ENCODE peak calls at places on chromosomes 11 and 22, in four cellular contexts. L is H9, B is mesendoderm, X is H1. Y is an unnamed sample.

GRCh38 chr11:26806209-26806608 is 84.3 kb upstream of the SLC5A12 start:
- DNase-seq in L (no peak), X (no peak), B (no peak), Y (peak; percentile 22)

GRCh38 chr11:65181569-65182257 is at the start of gene CAPN1:
- DNase-seq in B (peak; percentile 96), X (peak; percentile 89), L (peak; percentile 85), Y (peak; percentile 89)

GRCh38 chr11:83990160-83990733 is 704.1 kb upstream of the CCDC90B start:
- DNase-seq in L (no peak), X (no peak), B (no peak), Y (no peak)

GRCh38 chr22:50274311-50274710 is 4.1 kb upstream of the MAPK11 start:
- DNase-seq in X (no peak), L (no peak), B (no peak), Y (peak; percentile 54)

GRCh38 chr11:69330330-69330729 is 36.4 kb downstream of the MYEOV start:
- DNase-seq in L (no peak), X (no peak), B (no peak), Y (no peak)

GRCh38 chr11:11444800-11445126 is 91.7 kb upstream of the CSNK2A3 start:
- DNase-seq in L (no peak), X (no peak), B (no peak), Y (no peak)

GRCh38 chr22:20763630-20764029 is 10.3 kb upstream of the SERPIND1 start:
- DNase-seq in B (no peak), L (no peak), X (no peak), Y (no peak)

GRCh38 chr11:134656861-134657540 is 245.0 kb upstream of the B3GAT1 start:
- DNase-seq in L (no peak), X (peak; percentile 35), B (no peak), Y (no peak)

GRCh38 chr11:12139144-12139881 is 28.9 kb downstream of the MICAL2 start:
- DNase-seq in L (no peak), X (no peak), B (no peak), Y (peak; percentile 94)

GRCh38 chr11:11789735-11790369 is 51.9 kb upstream of the USP47 start:
- DNase-seq in L (no peak), B (peak; percentile 13), X (no peak), Y (peak; percentile 40)

GRCh38 chr11:1572200-1573076 is at the start of gene DUSP8:
- DNase-seq in L (peak; percentile 75), X (peak; percentile 88), B (peak; percentile 83), Y (peak; percentile 84)

GRCh38 chr22:39183991-39184585 is 31.6 kb upstream of the CBX7 start:
- DNase-seq in L (no peak), X (no peak), B (peak; percentile 56), Y (peak; percentile 63)

GRCh38 chr11:1917523-1918435 is 1.7 kb upstream of the TNNT3 start:
- DNase-seq in L (peak; percentile 61), B (peak; percentile 20), X (no peak), Y (no peak)

GRCh38 chr11:44319552-44320288 is 9.8 kb upstream of the ALX4 start:
- DNase-seq in L (peak; percentile 64), X (peak; percentile 76), B (no peak), Y (no peak)

GRCh38 chr11:96264364-96264763 is 78.6 kb downstream of the MAML2 start:
- DNase-seq in X (no peak), B (no peak), L (no peak), Y (no peak)

GRCh38 chr11:45082744-45083543 is 63.5 kb upstream of the PRDM11 start:
- DNase-seq in X (peak; percentile 69), B (peak; percentile 70), L (no peak), Y (no peak)

GRCh38 chr11:62399868-62400245 is 19.0 kb upstream of the SCGB1A1 start:
- DNase-seq in B (no peak), L (no peak), X (no peak), Y (no peak)

GRCh38 chr11:4665424-4665823 is 21.6 kb downstream of the OR51E1 start:
- DNase-seq in B (no peak), L (no peak), X (no peak), Y (peak; percentile 76)

GRCh38 chr11:99419991-99420390 is 399.2 kb downstream of the CNTN5 start:
- DNase-seq in B (no peak), L (no peak), X (no peak), Y (no peak)

GRCh38 chr11:85263328-85263727 is 363.8 kb downstream of the DLG2 start:
- DNase-seq in L (no peak), X (no peak), B (no peak), Y (no peak)

GRCh38 chr11:59283825-59284772 is 71.4 kb upstream of the MPEG1 start:
- DNase-seq in B (peak; percentile 58), X (no peak), L (peak; percentile 50), Y (peak; percentile 57)

GRCh38 chr11:119181677-119182412 is 3.4 kb upstream of the NHERF4 start:
- DNase-seq in B (no peak), X (no peak), L (no peak), Y (no peak)

GRCh38 chr11:114284021-114284420 is 12.2 kb upstream of the NNMT start:
- DNase-seq in X (peak; percentile 26), B (no peak), L (no peak), Y (no peak)

GRCh38 chr11:11297578-11297977 is 55.5 kb downstream of the CSNK2A3 start:
- DNase-seq in X (no peak), L (no peak), B (no peak), Y (peak; percentile 29)

GRCh38 chr11:124172599-124172998 is 10.5 kb upstream of the OR10D3 start:
- DNase-seq in B (no peak), X (no peak), L (no peak), Y (no peak)

GRCh38 chr22:44473166-44473565 is 24.9 kb downstream of the RTL6 start:
- DNase-seq in B (no peak), X (no peak), L (no peak), Y (no peak)

GRCh38 chr11:96967616-96968015 is 577.8 kb downstream of the JRKL start:
- DNase-seq in L (no peak), B (no peak), X (no peak), Y (no peak)

GRCh38 chr22:19223110-19223509 is 44.6 kb upstream of the SLC25A1 start:
- DNase-seq in L (no peak), X (no peak), B (no peak), Y (no peak)

GRCh38 chr11:78853521-78853920 is 278.9 kb upstream of the NARS2 start:
- DNase-seq in B (no peak), X (no peak), L (no peak), Y (no peak)

GRCh38 chr11:66414120-66414934 is 6.5 kb upstream of the NPAS4 start:
- DNase-seq in B (peak; percentile 75), X (no peak), L (peak; percentile 70), Y (no peak)

GRCh38 chr11:125990244-125990643 is 44.4 kb downstream of the VSIG10L2 start:
- DNase-seq in B (no peak), X (no peak), L (no peak), Y (peak; percentile 67)

GRCh38 chr11:36356201-36356600 is 60.1 kb downstream of the PRR5L start:
- DNase-seq in B (no peak), X (no peak), L (no peak), Y (no peak)

GRCh38 chr22:20206709-20207215 is 55.9 kb upstream of the CCDC188 start:
- DNase-seq in L (no peak), X (no peak), B (no peak), Y (peak; percentile 22)

GRCh38 chr11:69906453-69906907 is 87.3 kb upstream of the FGF3 start:
- DNase-seq in L (no peak), X (no peak), B (no peak), Y (peak; percentile 17)

GRCh38 chr11:116168459-116168787 is 604.4 kb downstream of the BUD13 start:
- DNase-seq in X (peak; percentile 16), B (peak; percentile 57), L (no peak), Y (no peak)

GRCh38 chr11:116170526-116171120 is 602.2 kb downstream of the BUD13 start:
- DNase-seq in X (peak; percentile 53), L (peak; percentile 42), B (no peak), Y (no peak)

GRCh38 chr11:116171271-116172140 is 601.3 kb downstream of the BUD13 start:
- DNase-seq in L (no peak), B (no peak), X (peak; percentile 26), Y (no peak)

GRCh38 chr11:116167706-116168458 is 604.9 kb downstream of the BUD13 start:
- DNase-seq in X (peak; percentile 33), B (no peak), L (no peak), Y (no peak)

DNA sequence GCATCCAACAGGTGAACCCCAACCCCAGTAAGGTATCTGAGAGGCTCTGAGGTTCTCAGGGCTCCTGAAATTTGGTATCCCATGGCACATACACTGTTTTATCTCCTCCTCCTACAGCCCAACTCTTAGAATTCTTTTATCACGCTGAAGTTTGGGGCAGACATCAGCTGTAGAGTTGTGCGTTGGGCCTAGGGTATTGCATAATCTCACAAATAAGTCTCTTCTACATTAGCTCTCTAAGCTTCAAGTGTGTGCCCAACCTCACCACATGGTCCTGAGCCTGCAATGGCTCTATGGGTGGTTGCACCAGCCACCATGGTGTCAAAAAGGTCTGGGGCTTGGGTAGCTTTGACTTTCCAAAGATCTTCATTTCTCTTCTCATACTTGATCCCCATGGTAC is 603.0 kb downstream of the BUD13 start:
- DNase-seq in L (no peak), B (no peak), X (no peak), Y (no peak)
- H3K56ac ChIP-seq in L (no peak overlapping the region), B (no peak overlapping the region), X (no peak overlapping the region), Y (no peak overlapping the region)

DNA sequence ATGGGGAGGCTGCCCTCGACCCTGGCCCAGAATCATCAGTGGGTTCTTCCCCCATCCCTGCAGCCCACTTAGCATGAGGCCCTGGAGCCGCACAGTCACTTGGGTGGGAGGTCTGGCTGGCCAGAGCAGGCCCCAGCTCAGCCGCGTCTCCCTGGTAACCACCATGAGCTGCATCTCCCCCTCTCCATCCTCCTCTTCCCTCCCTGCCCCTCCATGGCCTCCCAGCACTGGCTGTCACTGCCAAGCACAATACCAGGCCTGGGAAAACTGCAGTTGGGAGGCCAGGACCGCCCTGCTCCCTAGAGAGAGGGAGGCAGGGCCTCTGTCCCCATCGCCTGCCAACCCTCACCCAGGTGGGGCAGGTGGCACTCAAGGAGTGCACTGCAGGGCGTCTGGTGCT is 8.0 kb downstream of the CSDC2 start:
- DNase-seq in X (no peak), L (no peak), B (no peak), Y (no peak)
- H4K8ac ChIP-seq in X (no peak overlapping the region), L (no peak overlapping the region), B (no peak overlapping the region), Y (no peak overlapping the region)

DNA sequence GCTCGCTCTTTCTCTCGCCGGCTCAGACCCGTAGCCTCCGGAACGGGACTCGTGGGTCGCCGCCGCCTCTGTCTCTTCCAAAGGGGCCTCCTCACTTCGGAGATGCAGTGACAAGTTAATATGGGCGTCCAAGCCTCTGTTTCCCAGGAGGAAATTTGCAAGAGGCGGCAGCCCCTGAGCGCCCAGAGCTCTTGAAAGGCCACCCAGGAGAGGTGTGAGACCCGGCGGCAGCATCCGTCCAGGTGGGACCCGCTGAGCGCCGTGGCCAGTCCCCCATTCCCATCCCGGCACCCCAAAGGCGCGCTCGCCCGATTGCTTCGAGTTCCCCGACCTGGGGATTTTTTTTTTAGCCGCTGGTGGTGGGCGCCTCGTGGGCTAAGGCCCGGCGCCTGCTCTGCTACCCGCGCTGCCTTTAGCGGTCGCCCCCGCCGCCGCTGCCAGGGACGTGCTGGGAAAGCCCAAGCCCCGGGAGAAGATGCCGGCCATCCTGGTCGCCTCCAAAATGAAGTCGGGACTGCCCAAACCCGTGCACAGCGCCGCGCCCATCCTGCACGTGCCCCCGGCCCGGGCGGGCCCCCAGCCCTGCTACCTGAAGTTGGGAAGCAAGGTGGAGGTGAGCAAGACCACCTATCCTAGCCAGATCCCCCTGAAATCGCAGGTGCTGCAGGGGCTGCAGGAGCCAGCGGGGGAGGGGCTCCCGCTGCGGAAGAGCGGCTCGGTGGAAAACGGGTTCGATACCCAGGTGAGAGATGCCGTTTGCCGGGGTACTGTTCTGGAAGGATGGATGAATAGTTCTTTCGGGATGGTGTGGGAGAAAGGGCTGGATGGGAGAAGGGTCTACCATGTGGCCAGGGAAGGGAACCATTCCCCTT is 820 bp downstream of the NAV2 start:
- DNase-seq in B (peak; percentile 45), L (peak; percentile 33), X (peak; percentile 79), Y (no peak)
- H3K27ac ChIP-seq in B (no peak overlapping the region), L (no peak overlapping the region), X (no peak overlapping the region), Y (peak overlapping the region; percentile 64)

GRCh38 chr22:42450862-42451261 is 18.7 kb upstream of the NFAM1 start:
- DNase-seq in L (no peak), X (no peak), B (no peak), Y (no peak)
- H3K56ac ChIP-seq in L (no peak overlapping the region), X (no peak overlapping the region), B (no peak overlapping the region), Y (no peak overlapping the region)

Y was measured in IMR-90.